ENCODE peak calls at places on chromosome 1, in eight cellular contexts. F is H9, K is SK-N-MC, G is IMR-90, I is fibroblast of lung, P is neuronal stem cell, M is neural progenitor cell, T is NT2/D1. Q is an unnamed sample.

GRCh38 chr1:70906790-70907189 is 140.8 kb downstream of the PTGER3 start:
- DNase-seq in T (no peak), I (no peak), P (no peak), G (no peak), M (no peak), F (no peak), K (peak), Q (no peak)

GRCh38 chr1:97423397-97423796 is 497.4 kb downstream of the DPYD start:
- DNase-seq in T (no peak), K (no peak), P (peak), G (no peak), F (no peak), I (no peak), M (peak), Q (no peak)

GRCh38 chr1:90707363-90707710 is 9.8 kb downstream of the BARHL2 start:
- DNase-seq in T (peak), G (peak), F (peak), K (no peak), P (no peak), I (peak), M (peak), Q (peak)

GRCh38 chr1:205589618-205590456 is 42.0 kb downstream of the ELK4 start:
- DNase-seq in M (no peak), F (no peak), P (no peak), G (no peak), K (no peak), I (no peak), T (no peak), Q (peak)

GRCh38 chr1:168714012-168714411 is 15.0 kb downstream of the DPT start:
- DNase-seq in P (no peak), F (no peak), M (no peak), T (no peak), I (no peak), G (no peak), K (no peak), Q (no peak)

GRCh38 chr1:204988201-204988600 is 54.8 kb upstream of the CNTN2 start:
- DNase-seq in I (no peak), M (peak), K (no peak), G (no peak), T (no peak), P (peak), F (no peak), Q (no peak)

GRCh38 chr1:25692560-25692959 is 76.0 kb downstream of the MAN1C1 start:
- DNase-seq in K (no peak), I (no peak), P (no peak), F (peak), T (no peak), M (peak), G (no peak), Q (no peak)

GRCh38 chr1:109723351-109723750 is 11.3 kb downstream of the GSTM5 start:
- DNase-seq in P (no peak), M (no peak), F (no peak), G (peak), K (no peak), T (no peak), I (peak), Q (peak)

GRCh38 chr1:111471012-111471411 is 2.8 kb upstream of the C1orf162 start:
- DNase-seq in T (no peak), P (no peak), G (no peak), I (no peak), M (no peak), K (no peak), F (no peak), Q (no peak)

GRCh38 chr1:67618285-67619018 is 66.5 kb upstream of the GADD45A start:
- DNase-seq in T (no peak), K (no peak), M (no peak), G (peak), F (no peak), I (peak), P (no peak), Q (no peak)

GRCh38 chr1:200877839-200878551 is 5.2 kb downstream of the GPR25 start:
- DNase-seq in M (no peak), T (no peak), F (no peak), G (no peak), P (no peak), K (no peak), I (no peak), Q (no peak)

GRCh38 chr1:172647987-172648386 is 10.9 kb upstream of the FASLG start:
- DNase-seq in P (no peak), I (no peak), F (no peak), T (no peak), K (no peak), G (no peak), M (no peak), Q (no peak)

DNA sequence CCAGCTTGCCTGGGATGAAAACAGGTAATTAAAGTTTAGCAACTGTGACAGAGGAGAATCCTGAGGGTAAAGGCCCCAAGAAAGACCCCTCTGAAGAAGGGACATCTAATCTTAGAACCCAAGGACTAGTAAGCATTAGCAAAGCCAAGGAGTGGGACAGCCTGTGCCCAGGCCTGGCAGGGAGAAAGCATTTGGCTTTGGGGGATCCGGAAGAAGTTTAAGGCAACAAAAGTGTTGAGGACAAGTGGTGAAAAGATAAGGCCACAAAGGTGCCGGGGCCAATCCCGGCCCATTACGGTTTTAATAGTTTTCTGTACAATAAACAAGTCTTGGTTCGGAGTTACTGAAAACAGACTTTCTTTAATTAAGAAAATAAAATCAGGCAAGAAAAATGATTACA is 275.5 kb downstream of the TM2D1 start:
- DNase-seq in F (no peak), I (no peak), G (no peak), P (no peak), K (no peak), T (no peak), M (no peak), Q (no peak)
- H3K9ac ChIP-seq in F (no peak), I (no peak), G (no peak), P (no peak), K (no peak), T (no peak), M (no peak), Q (no peak)

GRCh38 chr1:61441723-61442262 is 283.1 kb downstream of the TM2D1 start:
- DNase-seq in F (no peak), T (no peak), K (no peak), M (no peak), I (no peak), P (no peak), G (no peak), Q (no peak)
- H3K9ac ChIP-seq in F (no peak), T (no peak), K (no peak), M (no peak), I (no peak), P (no peak), G (no peak), Q (no peak)

GRCh38 chr1:16158993-16159831 is 3.3 kb upstream of the EPHA2 start:
- DNase-seq in F (no peak), P (no peak), T (no peak), K (no peak), G (no peak), M (no peak), I (no peak), Q (no peak)
- H3K9ac ChIP-seq in F (no peak), P (no peak), T (no peak), K (no peak), G (no peak), M (no peak), I (no peak), Q (no peak)

DNA sequence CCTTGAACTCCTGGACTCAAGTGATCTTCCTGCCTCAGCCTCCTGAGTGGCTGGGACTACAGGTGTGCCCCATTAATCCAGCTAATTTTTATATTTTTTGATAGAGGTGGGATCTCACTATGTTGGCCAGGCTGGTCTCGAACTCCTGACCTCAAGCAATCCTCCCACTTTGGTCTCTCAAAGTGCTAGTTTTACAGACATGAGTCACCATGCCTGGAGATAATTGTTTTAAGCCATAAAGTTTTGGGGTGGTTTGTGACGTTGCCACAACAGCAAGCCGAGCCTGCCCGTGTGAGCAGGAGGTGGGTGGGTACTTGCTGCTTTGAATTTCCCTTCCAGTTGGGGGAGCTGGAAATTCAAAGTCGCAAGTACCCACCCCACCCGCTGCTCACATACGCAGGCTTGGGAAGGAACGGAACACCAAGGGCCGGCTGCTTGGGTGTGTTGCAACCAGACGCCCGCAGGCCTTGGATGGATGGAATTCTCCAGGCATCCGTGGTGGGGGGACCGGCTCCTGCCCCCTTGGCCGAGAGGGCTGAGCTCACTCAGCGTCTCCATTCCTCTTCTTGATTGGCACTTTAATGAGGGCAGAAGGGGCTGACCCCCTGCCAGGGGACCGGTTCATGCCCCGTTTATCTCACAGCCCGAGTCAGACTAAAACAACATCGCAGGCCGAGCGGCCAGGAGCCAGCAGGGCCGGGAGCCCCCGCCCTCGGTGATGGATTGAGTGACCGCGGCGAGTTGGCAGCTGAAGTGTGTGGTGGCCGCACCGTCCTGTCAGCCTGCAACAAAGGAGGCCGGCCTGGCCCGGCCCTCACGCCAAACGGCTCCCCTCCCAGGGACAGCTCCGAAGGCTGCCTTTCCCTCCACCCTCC is 78.1 kb downstream of the DHRS3 start:
- DNase-seq in F (peak), T (no peak), M (peak), K (no peak), G (peak), P (peak), I (peak), Q (peak)
- H3K9ac ChIP-seq in F (no peak), T (peak), M (no peak), K (no peak), G (peak), P (no peak), I (peak), Q (peak)

GRCh38 chr1:156523801-156524480 is 23.4 kb upstream of the MEF2D start:
- DNase-seq in F (no peak), M (no peak), G (no peak), P (no peak), I (no peak), K (no peak), T (no peak), Q (no peak)

GRCh38 chr1:156524985-156525590 is 24.5 kb upstream of the MEF2D start:
- DNase-seq in T (no peak), M (no peak), K (no peak), F (no peak), I (no peak), P (no peak), G (no peak), Q (no peak)

GRCh38 chr1:156525856-156526479 is 25.4 kb upstream of the MEF2D start:
- DNase-seq in T (no peak), F (peak), M (no peak), I (no peak), G (no peak), P (no peak), K (no peak), Q (no peak)

GRCh38 chr1:156522443-156522970 is 21.9 kb upstream of the MEF2D start:
- DNase-seq in G (no peak), F (no peak), I (no peak), K (no peak), T (no peak), M (no peak), P (no peak), Q (no peak)

DNA sequence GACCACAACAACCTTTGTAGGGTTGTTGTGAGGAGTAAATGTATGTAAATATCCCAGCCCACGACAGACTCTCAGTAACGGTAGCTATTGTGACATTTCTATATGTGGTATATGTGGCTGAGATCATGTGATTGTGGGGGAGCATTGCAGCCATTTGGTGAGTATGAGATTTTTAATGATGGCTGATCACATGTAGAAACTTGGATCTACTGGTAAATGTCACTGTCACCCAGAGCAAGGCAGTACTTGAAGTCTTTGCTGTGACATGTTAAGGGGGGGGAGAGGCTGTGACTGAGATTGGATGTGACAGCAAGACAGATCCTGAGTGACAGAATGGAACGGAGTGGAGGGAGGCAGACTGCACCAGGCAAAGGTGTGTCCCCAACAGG is 23.9 kb upstream of the MEF2D start:
- DNase-seq in M (no peak), K (no peak), P (no peak), T (no peak), G (no peak), I (no peak), F (no peak), Q (no peak)
- H3K9ac ChIP-seq in M (no peak), K (no peak), P (no peak), T (no peak), G (no peak), I (no peak), F (no peak), Q (no peak)

GRCh38 chr1:87763498-87763897 is 434.8 kb downstream of the LMO4 start:
- DNase-seq in I (no peak), T (no peak), K (no peak), F (no peak), P (no peak), M (no peak), G (peak), Q (no peak)

GRCh38 chr1:87765686-87766085 is 437.0 kb downstream of the LMO4 start:
- DNase-seq in K (peak), F (no peak), T (no peak), P (no peak), G (peak), M (no peak), I (no peak), Q (no peak)

GRCh38 chr1:87766737-87767136 is 438.1 kb downstream of the LMO4 start:
- DNase-seq in K (no peak), F (no peak), P (no peak), M (no peak), T (no peak), G (peak), I (no peak), Q (no peak)
- H3K9ac ChIP-seq in K (no peak), F (no peak), P (no peak), M (no peak), T (no peak), G (no peak), I (no peak), Q (no peak)

DNA sequence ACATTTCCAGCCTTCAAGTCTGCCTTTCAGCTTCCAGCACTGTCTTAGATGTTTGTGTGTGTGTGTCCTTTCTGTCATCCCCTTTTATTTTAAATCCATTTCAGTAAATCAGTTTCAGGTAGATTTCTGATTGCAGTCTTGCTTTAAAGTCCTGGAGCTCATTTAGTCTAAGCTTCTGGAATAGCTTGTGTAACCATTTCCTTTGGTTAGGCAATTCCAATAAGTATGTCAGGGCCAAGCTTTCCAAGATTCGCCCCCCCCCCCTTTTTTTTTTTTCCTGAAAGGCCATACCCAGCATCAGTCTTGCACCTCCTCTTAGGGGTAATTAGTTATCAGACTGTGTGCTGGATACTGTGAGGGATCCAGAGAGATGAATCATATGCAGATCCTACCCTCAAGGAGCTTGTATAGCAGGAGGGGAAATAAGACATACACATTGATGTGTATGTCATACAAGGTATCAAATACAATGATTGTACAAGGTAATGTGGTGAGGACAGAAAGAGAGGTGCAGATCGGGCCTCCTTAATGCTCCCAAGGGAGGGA is 41.3 kb downstream of the NFYC start:
- DNase-seq in G (no peak), P (no peak), F (no peak), K (no peak), M (no peak), I (peak), T (no peak), Q (no peak)
- H3K9ac ChIP-seq in G (no peak), P (no peak), F (no peak), K (no peak), M (no peak), I (no peak), T (no peak), Q (no peak)

GRCh38 chr1:244012232-244012631 is 38.9 kb upstream of the ZBTB18 start:
- DNase-seq in P (no peak), K (no peak), G (peak), F (no peak), M (peak), T (no peak), I (peak), Q (no peak)
- H3K9ac ChIP-seq in P (no peak), K (no peak), G (no peak), F (no peak), M (no peak), T (no peak), I (no peak), Q (no peak)

GRCh38 chr1:156815851-156816536 is 654 bp downstream of the SH2D2A start:
- DNase-seq in M (no peak), T (no peak), K (no peak), I (no peak), G (no peak), P (no peak), F (no peak), Q (no peak)
- H3K9ac ChIP-seq in M (no peak), T (peak), K (peak), I (no peak), G (no peak), P (no peak), F (no peak), Q (no peak)

Q was measured in HepG2.